ENCODE peak calls at places on chromosomes 6 and 20, in eight cellular contexts. J is neural progenitor cell; C is activated CD4-positive, alpha-beta T cell treated with anti-CD3 and anti-CD28 coated beads, Interleukin-2, amount 50 U/mL, for 1 hour; O is posterior vena cava; Y is GDM1; R is NCI-H1105; T is BJ; Z is central memory CD4-positive, alpha-beta T cell. N is an unnamed sample.
A peak's percentile ranks its signal among the peaks of the same experiment; 100 is the strongest.

GRCh38 chr6:1624071-1624847 is 14.5 kb downstream of the FOXC1 start:
- DNase-seq in O (no peak), T (no peak), C (no peak), R (no peak), Y (no peak), Z (no peak), J (peak; percentile 71), N (peak; percentile 30)

GRCh38 chr20:63491635-63492230 is 7.2 kb downstream of the EEF1A2 start:
- DNase-seq in T (no peak), J (no peak), R (no peak), Y (no peak), O (no peak), Z (no peak), C (no peak), N (no peak)

GRCh38 chr6:28553986-28554881 is 28.6 kb downstream of the GPX5 start:
- DNase-seq in J (no peak), T (no peak), Y (no peak), Z (no peak), O (no peak), C (no peak), R (peak; percentile 49), N (peak; percentile 43)

GRCh38 chr6:52283111-52283510 is 1.4 kb downstream of the MCM3 start:
- DNase-seq in R (no peak), T (no peak), C (no peak), Y (no peak), O (no peak), Z (no peak), J (no peak), N (no peak)

GRCh38 chr6:36716476-36717093 is 19.0 kb downstream of the RAB44 start:
- DNase-seq in O (peak; percentile 42), R (no peak), T (no peak), J (no peak), Z (no peak), C (no peak), Y (no peak), N (no peak)

GRCh38 chr6:72042088-72042487 is 155.7 kb downstream of the RIMS1 start:
- DNase-seq in R (no peak), T (no peak), J (peak; percentile 9), Y (no peak), C (no peak), Z (no peak), O (no peak), N (peak; percentile 30)

GRCh38 chr20:44646023-44646640 is 5.4 kb downstream of the ADA start:
- DNase-seq in O (no peak), R (peak; percentile 46), T (no peak), Z (peak; percentile 33), J (peak; percentile 81), C (peak; percentile 18), Y (peak; percentile 88), N (no peak)

GRCh38 chr20:54633374-54633773 is 158.0 kb downstream of the DOK5 start:
- DNase-seq in Y (no peak), C (no peak), T (no peak), J (no peak), O (no peak), Z (no peak), R (no peak), N (no peak)

GRCh38 chr20:50233325-50234212 is 42.9 kb downstream of the CEBPB start:
- DNase-seq in O (no peak), Z (no peak), Y (no peak), R (no peak), J (no peak), C (no peak), T (no peak), N (no peak)

GRCh38 chr6:37550436-37550835 is 50.7 kb upstream of the CCDC167 start:
- DNase-seq in Y (no peak), O (no peak), T (no peak), Z (no peak), R (no peak), J (no peak), C (no peak), N (no peak)

GRCh38 chr20:38434310-38434741 is 802 bp downstream of the SNHG17 start:
- DNase-seq in Y (no peak), J (peak; percentile 42), O (no peak), C (peak; percentile 18), T (no peak), R (no peak), Z (peak; percentile 28), N (peak; percentile 40)

GRCh38 chr20:24737212-24737850 is 211.7 kb upstream of the CST7 start:
- DNase-seq in Y (no peak), C (no peak), J (no peak), T (no peak), R (no peak), O (no peak), Z (no peak), N (peak; percentile 20)

GRCh38 chr6:92110390-92110789 is 1309.0 kb downstream of the EPHA7 start:
- DNase-seq in R (peak; percentile 18), O (no peak), T (no peak), Z (no peak), C (no peak), Y (no peak), J (no peak), N (no peak)

GRCh38 chr6:15259766-15260098 is 13.9 kb downstream of the JARID2 start:
- DNase-seq in C (no peak), O (no peak), R (no peak), Y (no peak), J (no peak), Z (no peak), T (no peak), N (no peak)

GRCh38 chr6:76124010-76124409 is 51.5 kb upstream of the IMPG1 start:
- DNase-seq in Z (no peak), J (no peak), R (no peak), C (no peak), T (no peak), O (no peak), Y (no peak), N (no peak)

GRCh38 chr6:148835920-148836441 is 89.2 kb downstream of the UST start:
- DNase-seq in Z (no peak), Y (no peak), J (no peak), O (no peak), T (peak; percentile 88), C (no peak), R (no peak), N (no peak)

GRCh38 chr6:116456927-116457326 is 4.2 kb upstream of the CALHM6 start:
- DNase-seq in R (no peak), T (no peak), O (no peak), Y (no peak), J (no peak), C (no peak), Z (no peak), N (no peak)